ENCODE peak calls at places on chromosomes 4 and X, in six cellular contexts. One of them, this sample, is unnamed.
A peak's percentile ranks its signal among the peaks of the same experiment; 100 is the strongest.

GRCh38 chr4:136106753-136107152 is 1425.5 kb downstream of the PCDH18 start:
- DNase-seq in GM20000: no peak
- DNase-seq in amniotic epithelial cell: no peak
- DNase-seq in effector CD4-positive, alpha-beta T cell: no peak
- DNase-seq in natural killer cell: no peak
- DNase-seq in lower leg skin: no peak
- DNase-seq in this sample: no peak

GRCh38 chr4:472881-473574 is 25.9 kb downstream of the ZNF721 start:
- DNase-seq in lower leg skin: peak; percentile 84
- DNase-seq in natural killer cell: no peak
- DNase-seq in GM20000: no peak
- DNase-seq in effector CD4-positive, alpha-beta T cell: no peak
- DNase-seq in amniotic epithelial cell: peak; percentile 8
- DNase-seq in this sample: no peak

GRCh38 chr4:22090655-22091350 is 142.2 kb upstream of the KCNIP4 start:
- DNase-seq in effector CD4-positive, alpha-beta T cell: no peak
- DNase-seq in GM20000: no peak
- DNase-seq in natural killer cell: no peak
- DNase-seq in amniotic epithelial cell: no peak
- DNase-seq in lower leg skin: no peak
- DNase-seq in this sample: no peak

GRCh38 chr4:106763044-106763443 is 273.1 kb downstream of the DKK2 start:
- DNase-seq in GM20000: no peak
- DNase-seq in lower leg skin: no peak
- DNase-seq in natural killer cell: no peak
- DNase-seq in effector CD4-positive, alpha-beta T cell: no peak
- DNase-seq in amniotic epithelial cell: no peak
- DNase-seq in this sample: no peak

GRCh38 chr4:118989098-118990080 is 100.7 kb downstream of the SYNPO2 start:
- DNase-seq in GM20000: no peak
- DNase-seq in amniotic epithelial cell: peak; percentile 85
- DNase-seq in effector CD4-positive, alpha-beta T cell: no peak
- DNase-seq in lower leg skin: peak; percentile 77
- DNase-seq in natural killer cell: no peak
- DNase-seq in this sample: no peak

GRCh38 chr4:166078956-166079355 is 205.9 kb downstream of the TLL1 start:
- DNase-seq in GM20000: no peak
- DNase-seq in amniotic epithelial cell: peak; percentile 28
- DNase-seq in lower leg skin: no peak
- DNase-seq in natural killer cell: no peak
- DNase-seq in effector CD4-positive, alpha-beta T cell: no peak
- DNase-seq in this sample: no peak

GRCh38 chrX:109739625-109740024 is 6.6 kb upstream of the ACSL4 start:
- DNase-seq in effector CD4-positive, alpha-beta T cell: no peak
- DNase-seq in lower leg skin: no peak
- DNase-seq in natural killer cell: no peak
- DNase-seq in GM20000: no peak
- DNase-seq in amniotic epithelial cell: no peak
- DNase-seq in this sample: no peak

GRCh38 chrX:118847676-118848075 is 24.1 kb downstream of the ZCCHC12 start:
- DNase-seq in GM20000: peak; percentile 45
- DNase-seq in amniotic epithelial cell: peak; percentile 33
- DNase-seq in natural killer cell: no peak
- DNase-seq in lower leg skin: no peak
- DNase-seq in effector CD4-positive, alpha-beta T cell: no peak
- DNase-seq in this sample: no peak

GRCh38 chr4:153233761-153234371 is 29.6 kb downstream of the TRIM2 start:
- DNase-seq in GM20000: no peak
- DNase-seq in amniotic epithelial cell: peak; percentile 96
- DNase-seq in lower leg skin: peak; percentile 59
- DNase-seq in natural killer cell: no peak
- DNase-seq in effector CD4-positive, alpha-beta T cell: no peak
- DNase-seq in this sample: no peak

GRCh38 chr4:164753873-164754488 is at the start of gene SMIM31:
- DNase-seq in natural killer cell: no peak
- DNase-seq in GM20000: no peak
- DNase-seq in effector CD4-positive, alpha-beta T cell: no peak
- DNase-seq in lower leg skin: no peak
- DNase-seq in amniotic epithelial cell: no peak
- DNase-seq in this sample: no peak

GRCh38 chr4:52853351-52853750 is 8.8 kb upstream of the RASL11B start:
- DNase-seq in lower leg skin: no peak
- DNase-seq in amniotic epithelial cell: peak; percentile 49
- DNase-seq in GM20000: no peak
- DNase-seq in natural killer cell: no peak
- DNase-seq in effector CD4-positive, alpha-beta T cell: no peak
- DNase-seq in this sample: no peak

GRCh38 chr4:25258980-25259578 is 25.2 kb downstream of the PI4K2B start:
- DNase-seq in natural killer cell: no peak
- DNase-seq in lower leg skin: no peak
- DNase-seq in effector CD4-positive, alpha-beta T cell: no peak
- DNase-seq in amniotic epithelial cell: no peak
- DNase-seq in GM20000: no peak
- DNase-seq in this sample: no peak

GRCh38 chr4:163976588-163976987 is 482.1 kb downstream of the TMA16 start:
- DNase-seq in natural killer cell: no peak
- DNase-seq in lower leg skin: no peak
- DNase-seq in amniotic epithelial cell: no peak
- DNase-seq in effector CD4-positive, alpha-beta T cell: no peak
- DNase-seq in GM20000: no peak
- DNase-seq in this sample: no peak

GRCh38 chr4:176185068-176185467 is 10.3 kb downstream of the SPATA4 start:
- DNase-seq in lower leg skin: no peak
- DNase-seq in GM20000: no peak
- DNase-seq in natural killer cell: no peak
- DNase-seq in effector CD4-positive, alpha-beta T cell: no peak
- DNase-seq in amniotic epithelial cell: peak; percentile 87
- DNase-seq in this sample: no peak

GRCh38 chr4:185149392-185149791 is 6.3 kb downstream of the SLC25A4 start:
- DNase-seq in effector CD4-positive, alpha-beta T cell: no peak
- DNase-seq in amniotic epithelial cell: peak; percentile 40
- DNase-seq in lower leg skin: no peak
- DNase-seq in GM20000: no peak
- DNase-seq in natural killer cell: no peak
- DNase-seq in this sample: no peak

GRCh38 chr4:65645185-65645584 is 25.1 kb downstream of the EPHA5 start:
- DNase-seq in lower leg skin: no peak
- DNase-seq in amniotic epithelial cell: peak; percentile 69
- DNase-seq in natural killer cell: no peak
- DNase-seq in effector CD4-positive, alpha-beta T cell: no peak
- DNase-seq in GM20000: no peak
- DNase-seq in this sample: no peak

GRCh38 chrX:773292-774025 is 142.9 kb downstream of the SHOX start:
- DNase-seq in amniotic epithelial cell: no peak
- DNase-seq in GM20000: no peak
- DNase-seq in natural killer cell: no peak
- DNase-seq in effector CD4-positive, alpha-beta T cell: no peak
- DNase-seq in lower leg skin: no peak
- DNase-seq in this sample: no peak

GRCh38 chr4:30630431-30630830 is 89.7 kb upstream of the PCDH7 start:
- DNase-seq in GM20000: no peak
- DNase-seq in effector CD4-positive, alpha-beta T cell: no peak
- DNase-seq in amniotic epithelial cell: no peak
- DNase-seq in natural killer cell: no peak
- DNase-seq in lower leg skin: no peak
- DNase-seq in this sample: no peak

GRCh38 chr4:119313237-119313636 is 8.7 kb downstream of the FABP2 start:
- DNase-seq in amniotic epithelial cell: peak; percentile 14
- DNase-seq in natural killer cell: no peak
- DNase-seq in effector CD4-positive, alpha-beta T cell: no peak
- DNase-seq in lower leg skin: no peak
- DNase-seq in GM20000: no peak
- DNase-seq in this sample: no peak

GRCh38 chr4:168551945-168552695 is 55.3 kb downstream of the PALLD start:
- DNase-seq in amniotic epithelial cell: peak; percentile 33
- DNase-seq in natural killer cell: no peak
- DNase-seq in GM20000: no peak
- DNase-seq in effector CD4-positive, alpha-beta T cell: no peak
- DNase-seq in lower leg skin: no peak
- DNase-seq in this sample: no peak

GRCh38 chrX:106726485-106727437 is at the start of gene RNF128:
- DNase-seq in lower leg skin: no peak
- DNase-seq in effector CD4-positive, alpha-beta T cell: no peak
- DNase-seq in GM20000: no peak
- DNase-seq in natural killer cell: no peak
- DNase-seq in amniotic epithelial cell: no peak
- DNase-seq in this sample: no peak

GRCh38 chr4:24285759-24286158 is 298.6 kb downstream of the DHX15 start:
- DNase-seq in effector CD4-positive, alpha-beta T cell: no peak
- DNase-seq in lower leg skin: no peak
- DNase-seq in amniotic epithelial cell: no peak
- DNase-seq in GM20000: no peak
- DNase-seq in natural killer cell: no peak
- DNase-seq in this sample: no peak

GRCh38 chr4:24765331-24765990 is 29.9 kb upstream of the SOD3 start:
- DNase-seq in effector CD4-positive, alpha-beta T cell: no peak
- DNase-seq in natural killer cell: no peak
- DNase-seq in lower leg skin: no peak
- DNase-seq in amniotic epithelial cell: no peak
- DNase-seq in GM20000: no peak
- DNase-seq in this sample: no peak